ENCODE peak calls at places on chromosomes 12 and 14, in seven cellular contexts. P is Right ventricle myocardium superior; M is NCI-H526; G is astrocyte of the spinal cord; E is HEK293T; Z is CD4-positive, alpha-beta T cell; I is activated gamma-delta T cell treated with Interleukin-2 at 50 U/mL for 16 hours. D is an unnamed sample.

GRCh38 chr14:63493246-63493645 is 49.9 kb downstream of the PPP2R5E start:
- DNase-seq in P (no peak), M (no peak), G (no peak), E (peak), Z (no peak), I (no peak), D (no peak)

GRCh38 chr12:122995503-122996187 is 15.2 kb downstream of the ARL6IP4 start:
- DNase-seq in P (peak), M (no peak), G (no peak), E (no peak), Z (no peak), I (no peak), D (no peak)

GRCh38 chr12:64534672-64535199 is 75.6 kb upstream of the RASSF3 start:
- DNase-seq in P (no peak), M (no peak), G (no peak), E (no peak), Z (no peak), I (no peak), D (no peak)

GRCh38 chr12:57173089-57173488 is 25.7 kb upstream of the LRP1-AS start:
- DNase-seq in P (no peak), M (no peak), G (no peak), E (peak), Z (no peak), I (no peak), D (no peak)

GRCh38 chr14:104249092-104249491 is 110.7 kb downstream of the KIF26A start:
- DNase-seq in P (no peak), M (no peak), G (no peak), E (no peak), Z (no peak), I (no peak), D (no peak)

GRCh38 chr12:62995097-62995496 is 60.1 kb upstream of the PPM1H start:
- DNase-seq in P (no peak), M (no peak), G (no peak), E (no peak), Z (no peak), I (no peak), D (no peak)

GRCh38 chr12:52391618-52392002 is 6.2 kb upstream of the KRT84 start:
- DNase-seq in P (peak), M (no peak), G (no peak), E (no peak), Z (no peak), I (no peak), D (no peak)

GRCh38 chr12:51910691-51911090 is 3.4 kb downstream of the ACVRL1 start:
- DNase-seq in P (peak), M (no peak), G (no peak), E (no peak), Z (no peak), I (no peak), D (no peak)

GRCh38 chr12:14278294-14278953 is 87.1 kb upstream of the ATF7IP start:
- DNase-seq in P (no peak), M (no peak), G (no peak), E (no peak), Z (no peak), I (no peak), D (no peak)

GRCh38 chr12:104501115-104501514 is 44.4 kb downstream of the CHST11 start:
- DNase-seq in P (no peak), M (no peak), G (no peak), E (no peak), Z (no peak), I (no peak), D (no peak)

GRCh38 chr14:79514700-79515099 is 696.6 kb downstream of the DIO2 start:
- DNase-seq in P (no peak), M (no peak), G (peak), E (no peak), Z (no peak), I (no peak), D (no peak)

GRCh38 chr12:51771008-51771407 is 77.5 kb downstream of the FIGNL2 start:
- DNase-seq in P (no peak), M (no peak), G (no peak), E (no peak), Z (no peak), I (no peak), D (no peak)

GRCh38 chr12:55698241-55698955 is 9.3 kb downstream of the ITGA7 start:
- DNase-seq in P (no peak), M (no peak), G (no peak), E (no peak), Z (no peak), I (no peak), D (no peak)

GRCh38 chr12:89817501-89818226 is 109.0 kb upstream of the ATP2B1 start:
- DNase-seq in P (no peak), M (no peak), G (no peak), E (no peak), Z (no peak), I (no peak), D (no peak)

GRCh38 chr12:126483145-126484068 is 1418.2 kb downstream of the AACS start:
- DNase-seq in P (no peak), M (no peak), G (peak), E (no peak), Z (no peak), I (no peak), D (no peak)

GRCh38 chr12:64826234-64826633 is 1.8 kb downstream of the TBC1D30 start:
- DNase-seq in P (peak), M (peak), G (peak), E (peak), Z (peak), I (peak), D (no peak)

GRCh38 chr12:88493651-88494050 is 86.6 kb downstream of the KITLG start:
- DNase-seq in P (no peak), M (no peak), G (peak), E (no peak), Z (no peak), I (no peak), D (no peak)

GRCh38 chr12:50211392-50212070 is 44.4 kb upstream of the CERS5 start:
- DNase-seq in P (no peak), M (no peak), G (peak), E (no peak), Z (no peak), I (no peak), D (no peak)

GRCh38 chr12:14275111-14275510 is 90.4 kb upstream of the ATF7IP start:
- DNase-seq in P (no peak), M (no peak), G (no peak), E (no peak), Z (no peak), I (no peak), D (no peak)

GRCh38 chr12:16607895-16608294 is 1.9 kb upstream of the LMO3 start:
- DNase-seq in P (no peak), M (no peak), G (no peak), E (no peak), Z (no peak), I (no peak), D (no peak)

GRCh38 chr14:36944307-36945010 is 227.9 kb downstream of the SLC25A21 start:
- DNase-seq in P (no peak), M (no peak), G (peak), E (no peak), Z (no peak), I (no peak), D (no peak)

GRCh38 chr14:87896393-87897380 is 96.3 kb downstream of the GALC start:
- DNase-seq in P (no peak), M (peak), G (peak), E (peak), Z (no peak), I (no peak), D (no peak)

GRCh38 chr14:71206766-71207371 is 299.6 kb downstream of the PCNX1 start:
- DNase-seq in P (peak), M (no peak), G (peak), E (no peak), Z (no peak), I (no peak), D (no peak)

GRCh38 chr12:52029686-52030085 is 21.6 kb upstream of the NR4A1 start:
- DNase-seq in P (no peak), M (peak), G (peak), E (peak), Z (no peak), I (no peak), D (no peak)

GRCh38 chr12:77578471-77579262 is 252.0 kb upstream of the NAV3 start:
- DNase-seq in P (no peak), M (no peak), G (peak), E (no peak), Z (no peak), I (no peak), D (no peak)